ENCODE peak calls at places on chromosomes 12 and 14, in five cellular contexts. Z, W, R, C and T are unnamed samples.

GRCh38 chr14:91545946-91546716 is 36.0 kb upstream of the PPP4R3A start:
- DNase-seq in C (no peak), Z (no peak), W (no peak), R (peak), T (peak)

GRCh38 chr12:110079477-110080400 is 31.4 kb upstream of the C12orf76 start:
- DNase-seq in R (no peak), W (no peak), C (no peak), Z (peak), T (peak)

GRCh38 chr14:24741871-24742270 is 107.9 kb upstream of the GZMB start:
- DNase-seq in C (no peak), R (no peak), Z (no peak), W (no peak), T (peak)

GRCh38 chr12:55816876-55817351 is 610 bp downstream of the SARNP start:
- DNase-seq in Z (no peak), R (no peak), C (peak), W (peak), T (peak)

GRCh38 chr14:104876251-104876699 is 11.2 kb downstream of the CEP170B start:
- DNase-seq in W (peak), Z (no peak), R (no peak), C (peak), T (peak)

GRCh38 chr14:22221508-22221907 is 367.5 kb downstream of the DAD1 start:
- DNase-seq in Z (no peak), C (peak), R (no peak), W (peak), T (peak)

GRCh38 chr14:20177433-20177974 is 13.2 kb upstream of the OR11G2 start:
- DNase-seq in R (no peak), Z (no peak), W (no peak), C (no peak), T (no peak)

GRCh38 chr12:18576104-18576622 is 161.6 kb downstream of the PLCZ1 start:
- DNase-seq in R (no peak), Z (no peak), C (no peak), W (no peak), T (no peak)

GRCh38 chr12:72010365-72010764 is 71.7 kb downstream of the TPH2 start:
- DNase-seq in R (no peak), W (no peak), Z (no peak), C (no peak), T (no peak)

GRCh38 chr14:20503905-20504304 is 1.4 kb upstream of the RNASE10 start:
- DNase-seq in C (no peak), R (no peak), Z (no peak), W (no peak), T (no peak)

GRCh38 chr14:102320033-102320660 is 601 bp downstream of the ZNF839 start:
- DNase-seq in C (peak), W (no peak), Z (peak), R (peak), T (peak)

GRCh38 chr12:122062832-122063690 is 15.5 kb upstream of the MLXIP start:
- DNase-seq in W (peak), R (no peak), C (peak), Z (no peak), T (peak)

GRCh38 chr14:77314043-77314442 is 6.6 kb downstream of the POMT2 start:
- DNase-seq in W (peak), R (no peak), C (peak), Z (no peak), T (no peak)

GRCh38 chr14:66099931-66100330 is 386.2 kb upstream of the CCDC196 start:
- DNase-seq in C (no peak), R (no peak), W (no peak), Z (peak), T (no peak)

GRCh38 chr12:123163227-123163626 is 12.3 kb upstream of the PITPNM2 start:
- DNase-seq in Z (no peak), R (no peak), C (no peak), W (peak), T (peak)

GRCh38 chr14:97113339-97113738 is 316.2 kb downstream of the VRK1 start:
- DNase-seq in Z (no peak), R (peak), C (no peak), W (peak), T (no peak)

GRCh38 chr12:126069549-126070165 is 1004.4 kb downstream of the AACS start:
- DNase-seq in W (peak), Z (peak), C (peak), R (peak), T (peak)

GRCh38 chr12:100794441-100795192 is at the start of gene ANO4:
- DNase-seq in C (peak), W (no peak), R (peak), Z (no peak), T (peak)

GRCh38 chr14:91293281-91293680 is 48.8 kb upstream of the GPR68 start:
- DNase-seq in W (no peak), C (no peak), Z (no peak), R (no peak), T (peak)

GRCh38 chr14:90519262-90519920 is 122.6 kb downstream of the CALM1 start:
- DNase-seq in Z (no peak), R (no peak), C (no peak), W (no peak), T (peak)

GRCh38 chr14:75989134-75989533 is 3.6 kb downstream of the IFT43 start:
- DNase-seq in W (no peak), C (no peak), R (no peak), Z (no peak), T (no peak)

GRCh38 chr14:30790827-30791226 is 83.5 kb upstream of the COCH start:
- DNase-seq in C (no peak), W (no peak), Z (no peak), R (no peak), T (no peak)

GRCh38 chr12:42296503-42297109 is 29.3 kb downstream of the ZCRB1 start:
- DNase-seq in W (peak), R (no peak), C (peak), Z (no peak), T (peak)

GRCh38 chr12:132444957-132445883 is 44.7 kb upstream of the FBRSL1 start:
- DNase-seq in C (no peak), Z (peak), W (no peak), R (no peak), T (peak)

GRCh38 chr12:45623221-45623620 is 106.3 kb upstream of the ARID2 start:
- DNase-seq in W (no peak), R (no peak), Z (no peak), C (no peak), T (no peak)

GRCh38 chr12:93125126-93125525 is 196.0 kb upstream of the EEA1 start:
- DNase-seq in C (no peak), Z (no peak), R (no peak), W (no peak), T (no peak)

GRCh38 chr12:94973202-94973601 is 30.3 kb downstream of the NDUFA12 start:
- DNase-seq in C (no peak), W (no peak), R (no peak), Z (no peak), T (peak)

GRCh38 chr12:11703378-11703777 is 53.9 kb downstream of the ETV6 start:
- DNase-seq in R (no peak), W (no peak), Z (no peak), C (no peak), T (no peak)

GRCh38 chr14:76191297-76191696 is 39.6 kb downstream of the GPATCH2L start:
- DNase-seq in W (no peak), R (no peak), Z (no peak), C (no peak), T (no peak)

GRCh38 chr12:115185529-115185928 is 501.6 kb upstream of the TBX3 start:
- DNase-seq in Z (no peak), R (no peak), W (no peak), C (no peak), T (no peak)

GRCh38 chr14:99572173-99572999 is 31.6 kb downstream of the CCDC85C start:
- DNase-seq in R (peak), W (no peak), Z (no peak), C (peak), T (peak)

GRCh38 chr12:76864791-76865400 is 13.9 kb downstream of the CSRP2 start:
- DNase-seq in R (no peak), Z (no peak), W (no peak), C (no peak), T (no peak)

GRCh38 chr12:1706284-1707016 is 15.6 kb downstream of the ADIPOR2 start:
- DNase-seq in Z (peak), W (no peak), C (peak), R (no peak), T (no peak)

GRCh38 chr12:51632598-51632997 is 41.6 kb downstream of the SCN8A start:
- DNase-seq in Z (no peak), W (no peak), R (no peak), C (no peak), T (no peak)

GRCh38 chr12:50402270-50403000 is 1.8 kb downstream of the LARP4 start:
- DNase-seq in W (no peak), R (no peak), C (peak), Z (no peak), T (peak)

GRCh38 chr12:5447329-5447728 is 15.4 kb downstream of the NTF3 start:
- DNase-seq in C (no peak), W (no peak), R (no peak), Z (no peak), T (no peak)

GRCh38 chr12:54017845-54018607 is 9.2 kb downstream of the HOXC8 start:
- DNase-seq in C (peak), W (peak), Z (peak), R (peak), T (peak)